ENCODE peak calls at places on chromosomes 11 and 22, in eight cellular contexts. F, Q, Z, Y, P, M, N and A are unnamed samples.

GRCh38 chr11:120060512-120060911 is 77.4 kb downstream of the TRIM29 start:
- DNase-seq in M (no peak), P (no peak), Z (no peak), F (no peak), Y (no peak), N (no peak), Q (no peak), A (no peak)

GRCh38 chr22:23847991-23848864 is 9.4 kb upstream of the DERL3 start:
- DNase-seq in Z (no peak), F (no peak), Y (peak; percentile 52), M (no peak), P (no peak), Q (no peak), N (no peak), A (no peak)

GRCh38 chr11:86205415-86206268 is 38.9 kb upstream of the EED start:
- DNase-seq in M (peak; percentile 20), F (no peak), P (no peak), Y (no peak), N (no peak), Z (no peak), Q (no peak), A (no peak)

GRCh38 chr22:30609260-30610185 is 2.5 kb downstream of the TCN2 start:
- DNase-seq in Y (no peak), P (peak; percentile 61), N (no peak), Q (peak; percentile 33), M (peak; percentile 78), F (peak; percentile 86), Z (peak; percentile 15), A (no peak)

GRCh38 chr11:119531091-119531490 is 108.1 kb upstream of the THY1 start:
- DNase-seq in Y (no peak), M (no peak), Q (no peak), N (no peak), F (peak; percentile 27), P (no peak), Z (no peak), A (no peak)

GRCh38 chr11:19498986-19499669 is 213.5 kb upstream of the NAV2 start:
- DNase-seq in N (no peak), M (peak; percentile 30), P (no peak), Q (no peak), Y (no peak), Z (no peak), F (peak; percentile 67), A (no peak)

GRCh38 chr11:95229199-95230053 is 1.6 kb downstream of the SESN3 start:
- DNase-seq in M (peak; percentile 32), P (no peak), F (no peak), Q (no peak), Z (no peak), Y (no peak), N (no peak), A (no peak)

GRCh38 chr11:20566591-20567434 is 32.6 kb upstream of the SLC6A5 start:
- DNase-seq in M (no peak), P (no peak), N (no peak), Z (no peak), Q (no peak), F (no peak), Y (no peak), A (no peak)

GRCh38 chr11:19080579-19080993 is 20.1 kb upstream of the MRGPRX2 start:
- DNase-seq in N (no peak), P (no peak), M (peak; percentile 82), F (peak; percentile 96), Y (no peak), Z (peak; percentile 84), Q (no peak), A (no peak)

GRCh38 chr11:133922078-133922870 is 34.5 kb downstream of the IGSF9B start:
- DNase-seq in Z (no peak), P (no peak), F (no peak), M (no peak), Y (no peak), Q (no peak), N (no peak), A (no peak)

DNA sequence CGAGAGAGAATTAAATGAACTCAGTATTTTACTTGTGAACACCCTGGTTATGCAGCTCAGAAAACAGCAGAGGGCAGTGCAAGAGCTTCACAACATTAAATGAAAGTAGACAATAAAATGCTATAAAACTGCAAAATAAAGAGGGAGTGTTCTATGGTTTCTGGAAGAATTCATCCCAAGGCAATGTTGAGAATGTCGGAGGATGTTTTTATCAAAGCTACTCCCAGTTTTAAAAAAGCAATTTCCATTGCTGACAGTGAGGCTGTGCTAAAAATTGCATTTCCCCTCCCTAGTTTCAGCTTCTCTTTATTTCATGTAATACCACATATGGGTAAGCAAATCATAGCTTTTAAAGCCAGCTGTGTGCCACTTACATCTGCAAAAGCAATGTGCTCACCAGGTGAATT is 296.9 kb downstream of the RAB38 start:
- DNase-seq in Y (no peak), Z (peak; percentile 24), Q (no peak), M (peak; percentile 69), N (no peak), F (no peak), P (no peak), A (no peak)
- TF ChIP-seq CTCF in Y (peak; percentile 32), Z (peak; percentile 24), Q (peak; percentile 32), M (peak; percentile 54), N (peak; percentile 44), F (peak; percentile 77), P (peak; percentile 22), A (peak; percentile 52)

GRCh38 chr11:123477205-123477907 is 47.3 kb downstream of the GRAMD1B start:
- DNase-seq in Y (no peak), Z (no peak), F (no peak), N (no peak), Q (no peak), M (no peak), P (no peak), A (no peak)

GRCh38 chr11:123478352-123478986 is 48.4 kb downstream of the GRAMD1B start:
- DNase-seq in N (no peak), Q (no peak), M (peak; percentile 90), P (peak; percentile 43), Y (peak; percentile 64), Z (peak; percentile 51), F (peak; percentile 65), A (peak; percentile 61)

GRCh38 chr11:123473941-123474668 is 44.0 kb downstream of the GRAMD1B start:
- DNase-seq in N (no peak), Q (no peak), F (no peak), M (peak; percentile 93), P (no peak), Y (no peak), Z (no peak), A (no peak)

GRCh38 chr11:123474994-123475393 is 44.9 kb downstream of the GRAMD1B start:
- DNase-seq in Q (no peak), M (peak; percentile 66), F (no peak), N (no peak), P (no peak), Z (no peak), Y (no peak), A (no peak)

DNA sequence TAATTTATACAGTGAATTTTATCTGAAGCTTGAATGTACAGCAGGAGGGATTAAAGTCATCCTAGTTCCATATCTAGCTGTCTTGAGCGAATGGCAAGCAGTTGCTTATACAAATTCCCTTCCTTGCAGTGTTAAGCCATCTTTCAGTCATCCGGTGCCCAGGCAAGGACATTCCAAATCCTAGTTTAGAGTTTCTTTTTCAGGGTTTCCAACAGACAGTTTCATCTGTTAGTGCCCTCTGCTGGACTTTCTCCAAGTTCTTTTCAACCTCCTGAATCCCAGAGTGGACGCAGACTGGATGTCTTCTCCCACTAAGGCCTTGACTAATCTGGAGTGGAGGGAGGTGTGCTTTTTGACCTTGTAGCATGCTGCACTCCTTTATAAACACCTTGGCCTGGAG is 45.4 kb downstream of the GRAMD1B start:
- DNase-seq in F (no peak), Q (no peak), Z (no peak), N (no peak), Y (no peak), P (no peak), M (peak; percentile 63), A (no peak)
- TF ChIP-seq CTCF in F (peak; percentile 63), Q (peak; percentile 33), Z (no peak), N (peak; percentile 24), Y (no peak), P (no peak), M (peak; percentile 26), A (peak; percentile 23)

DNA sequence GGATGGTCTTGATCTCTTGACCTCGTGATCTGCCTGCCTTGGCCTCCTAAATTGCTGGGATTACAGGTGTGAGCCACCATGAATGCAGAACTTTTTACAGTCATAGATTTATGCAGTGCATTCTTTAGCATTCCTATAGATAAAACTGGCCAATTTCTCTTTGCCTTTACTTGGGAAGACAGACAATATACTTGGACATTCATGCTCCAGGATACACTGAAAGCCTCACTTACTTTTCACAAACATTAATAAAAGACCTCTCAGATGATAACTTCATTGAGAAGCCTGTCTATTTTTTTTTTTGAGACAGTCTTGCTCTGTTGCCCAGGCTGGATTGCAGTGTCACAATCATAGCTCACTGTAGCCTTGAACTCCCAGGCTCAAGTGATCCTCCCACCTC is 12.3 kb upstream of the CLTCL1 start:
- DNase-seq in Q (no peak), F (no peak), M (no peak), Z (no peak), N (no peak), P (no peak), Y (no peak), A (no peak)
- TF ChIP-seq CTCF in Q (no peak), F (no peak), M (no peak), Z (no peak), N (no peak), P (no peak), Y (no peak), A (no peak)

GRCh38 chr11:68840661-68841653 is 759 bp downstream of the CPT1A start:
- DNase-seq in Z (peak; percentile 76), N (no peak), F (peak; percentile 48), M (peak; percentile 62), Q (peak; percentile 59), Y (peak; percentile 53), P (peak; percentile 82), A (peak; percentile 39)

GRCh38 chr11:68837583-68838571 is 3.8 kb downstream of the CPT1A start:
- DNase-seq in M (no peak), P (no peak), Y (no peak), Z (no peak), F (no peak), N (no peak), Q (no peak), A (no peak)

GRCh38 chr11:68838572-68838964 is 3.1 kb downstream of the CPT1A start:
- DNase-seq in Y (no peak), F (no peak), N (no peak), Z (peak; percentile 66), P (no peak), Q (no peak), M (peak; percentile 43), A (no peak)

GRCh38 chr11:68839953-68840641 is 1.6 kb downstream of the CPT1A start:
- DNase-seq in Y (no peak), Z (peak; percentile 40), N (no peak), M (peak; percentile 37), P (no peak), Q (no peak), F (peak; percentile 60), A (no peak)

DNA sequence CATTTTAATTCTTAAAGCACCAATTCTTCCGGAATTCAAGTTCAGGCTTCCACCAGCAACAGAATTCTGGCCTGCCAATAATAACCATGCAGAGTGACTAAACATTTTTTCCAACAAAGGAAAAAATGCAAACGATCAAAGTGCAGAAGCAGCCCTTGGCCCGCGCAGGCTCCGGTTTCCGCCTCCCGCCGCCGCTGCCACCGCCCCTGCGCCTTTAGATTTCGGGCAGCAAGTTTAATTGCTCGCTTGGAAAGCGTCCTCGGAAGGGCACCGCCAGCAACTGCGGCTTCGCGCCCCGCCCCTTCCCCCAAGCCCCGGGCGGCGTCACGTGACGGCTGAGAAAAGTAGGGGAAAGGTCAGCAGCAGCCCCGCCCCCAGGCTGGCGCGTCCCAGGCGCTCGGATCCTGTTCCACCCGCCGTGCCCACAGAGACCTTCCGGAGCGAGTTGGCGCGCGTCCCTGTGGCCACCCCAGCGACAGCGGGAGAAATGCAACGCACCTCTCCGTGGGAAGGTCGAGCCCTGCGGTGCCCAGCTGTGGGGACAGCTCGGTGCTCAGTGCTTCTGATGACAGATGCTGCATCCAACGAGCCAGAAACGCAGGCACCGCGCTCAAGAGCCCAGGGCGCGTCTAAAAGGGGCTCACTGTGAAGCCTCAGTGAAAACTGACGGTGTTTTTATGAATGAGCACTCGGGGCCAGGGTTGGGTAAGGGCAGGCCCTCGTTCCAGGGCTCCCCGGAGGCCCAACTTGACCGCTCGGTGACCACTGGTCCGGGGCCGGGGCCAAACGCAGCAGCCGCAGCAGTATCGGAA is 2.5 kb downstream of the CPT1A start:
- DNase-seq in F (peak; percentile 88), M (peak; percentile 96), Y (peak; percentile 98), N (peak; percentile 73), Z (peak; percentile 99), P (peak; percentile 98), Q (peak; percentile 97), A (peak; percentile 98)
- TF ChIP-seq CTCF in F (no peak), M (no peak), Y (no peak), N (peak; percentile 11), Z (no peak), P (no peak), Q (no peak), A (no peak)